ENCODE peak calls at places on chromosomes 12 and 14, in ten cellular contexts. W is esophagus muscularis mucosa, J is esophagus squamous epithelium, V is tibial artery, M is GM12878, S is left ventricle myocardium inferior, K is mucosa of descending colon, C is ascending aorta, L is Caco-2, N is K562. O is an unnamed sample.

GRCh38 chr14:64788706-64789105 is 84.5 kb downstream of the PLEKHG3 start:
- DNase-seq in C (no peak), K (no peak), W (no peak), N (no peak), L (no peak), V (peak; percentile 33), J (no peak), M (no peak), S (no peak), O (peak; percentile 68)

GRCh38 chr12:28215021-28215420 is 24.8 kb downstream of the CCDC91 start:
- DNase-seq in M (no peak), W (no peak), V (no peak), L (no peak), S (no peak), N (no peak), C (no peak), K (no peak), J (no peak), O (no peak)

GRCh38 chr12:31518680-31519227 is 72.2 kb downstream of the DENND5B start:
- DNase-seq in M (no peak), V (peak; percentile 66), K (no peak), J (no peak), S (no peak), N (no peak), W (no peak), L (no peak), C (peak; percentile 83), O (peak; percentile 92)

GRCh38 chr12:106080111-106080732 is 58.5 kb downstream of the NUAK1 start:
- DNase-seq in V (peak; percentile 73), K (no peak), J (no peak), M (no peak), L (no peak), S (no peak), N (no peak), W (no peak), C (peak; percentile 81), O (peak; percentile 43)

GRCh38 chr14:68668531-68668930 is 124.3 kb downstream of the ZFP36L1 start:
- DNase-seq in K (no peak), L (no peak), S (no peak), N (no peak), C (peak; percentile 42), V (peak; percentile 39), W (no peak), J (no peak), M (no peak), O (no peak)

GRCh38 chr12:43551271-43551970 is 582 bp downstream of the ADAMTS20 start:
- DNase-seq in S (no peak), M (no peak), V (no peak), W (no peak), L (no peak), C (no peak), K (no peak), N (no peak), J (no peak), O (peak; percentile 7)

GRCh38 chr12:57490126-57490525 is 2.3 kb downstream of the MARS1 start:
- DNase-seq in K (peak; percentile 16), S (no peak), J (no peak), C (no peak), W (no peak), V (no peak), N (no peak), M (no peak), L (no peak), O (no peak)

GRCh38 chr12:22935090-22935489 is 310.1 kb downstream of the ETNK1 start:
- DNase-seq in L (no peak), C (no peak), S (peak; percentile 21), M (no peak), W (no peak), V (no peak), J (no peak), N (no peak), K (no peak), O (peak; percentile 72)

GRCh38 chr12:120736404-120737331 is 11.0 kb downstream of the ACADS start:
- DNase-seq in K (no peak), W (no peak), J (no peak), M (no peak), C (no peak), S (no peak), N (no peak), L (no peak), V (no peak), O (no peak)

GRCh38 chr12:120734210-120734609 is 8.6 kb downstream of the ACADS start:
- DNase-seq in M (no peak), C (no peak), N (no peak), W (no peak), L (no peak), V (no peak), J (no peak), S (no peak), K (no peak), O (no peak)

GRCh38 chr12:120735181-120735580 is 9.6 kb downstream of the ACADS start:
- DNase-seq in V (no peak), J (no peak), S (no peak), L (no peak), W (no peak), N (no peak), K (no peak), C (no peak), M (no peak), O (no peak)

GRCh38 chr12:120737557-120738251 is 12.1 kb downstream of the ACADS start:
- DNase-seq in J (no peak), N (no peak), V (no peak), W (no peak), C (no peak), K (no peak), S (no peak), M (no peak), L (no peak), O (no peak)

GRCh38 chr12:120733574-120733973 is 7.9 kb downstream of the ACADS start:
- DNase-seq in V (no peak), K (no peak), M (no peak), C (no peak), W (no peak), J (no peak), S (no peak), L (no peak), N (no peak), O (no peak)
- H3K4me3 ChIP-seq in V (no peak overlapping the region), K (no peak overlapping the region), M (no peak overlapping the region), C (no peak overlapping the region), W (no peak overlapping the region), J (no peak overlapping the region), S (no peak overlapping the region), L (no peak overlapping the region), N (no peak overlapping the region), O (no peak overlapping the region)

GRCh38 chr14:79404874-79405273 is 806.4 kb downstream of the DIO2 start:
- DNase-seq in C (no peak), J (no peak), M (no peak), W (no peak), N (no peak), V (no peak), K (no peak), L (no peak), S (no peak), O (no peak)

GRCh38 chr14:79405511-79405910 is 805.8 kb downstream of the DIO2 start:
- DNase-seq in S (no peak), M (no peak), J (no peak), N (no peak), K (no peak), C (no peak), V (no peak), L (no peak), W (no peak), O (no peak)

GRCh38 chr14:79407572-79407971 is 803.7 kb downstream of the DIO2 start:
- DNase-seq in J (no peak), M (no peak), N (no peak), L (no peak), K (no peak), S (no peak), W (no peak), V (no peak), C (no peak), O (no peak)

GRCh38 chr14:79411403-79412174 is 799.7 kb downstream of the DIO2 start:
- DNase-seq in V (no peak), N (no peak), K (no peak), M (no peak), L (no peak), J (no peak), W (no peak), C (no peak), S (no peak), O (no peak)

DNA sequence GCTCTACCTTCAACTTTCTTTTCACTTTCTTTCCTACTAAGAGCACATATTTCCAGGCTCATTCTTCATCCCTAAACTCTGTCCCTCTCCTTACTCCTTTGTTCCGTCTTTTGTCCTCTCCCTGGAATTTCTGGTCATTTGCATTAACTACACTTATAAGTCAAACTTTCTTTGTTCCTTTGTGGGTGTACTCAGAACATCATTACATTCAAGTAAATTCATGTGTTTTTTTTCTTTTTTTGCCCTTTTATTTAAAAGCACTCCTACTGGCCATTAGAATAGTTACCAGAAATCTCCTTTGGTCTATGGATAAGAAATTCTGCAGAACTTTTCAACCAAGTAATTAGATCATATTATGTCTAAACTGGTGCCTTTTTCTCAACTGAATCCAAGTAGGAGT is 802.6 kb downstream of the DIO2 start:
- DNase-seq in C (no peak), V (no peak), J (no peak), W (no peak), K (no peak), M (no peak), L (no peak), S (no peak), N (no peak), O (no peak)
- H3K36me3 ChIP-seq in C (no peaks in the 10 kb centered on the region), V (no peaks in the 10 kb centered on the region), J (no peaks in the 10 kb centered on the region), W (no peaks in the 10 kb centered on the region), K (no peaks in the 10 kb centered on the region), M (no peaks in the 10 kb centered on the region), L (no peaks in the 10 kb centered on the region), S (no peaks in the 10 kb centered on the region), N (no peaks in the 10 kb centered on the region), O (no peaks in the 10 kb centered on the region)

GRCh38 chr14:88270781-88271180 is 52.3 kb downstream of the KCNK10 start:
- DNase-seq in S (no peak), W (no peak), C (no peak), N (no peak), V (no peak), M (no peak), L (peak; percentile 88), K (peak; percentile 95), J (no peak), O (no peak)

GRCh38 chr14:88269816-88270416 is 53.2 kb downstream of the KCNK10 start:
- DNase-seq in V (no peak), S (no peak), N (no peak), M (no peak), L (no peak), K (peak; percentile 49), J (no peak), W (no peak), C (no peak), O (no peak)

GRCh38 chr14:88264116-88264515 is 59.0 kb downstream of the KCNK10 start:
- DNase-seq in C (no peak), W (no peak), V (no peak), J (no peak), S (no peak), L (no peak), K (no peak), M (no peak), N (no peak), O (no peak)

GRCh38 chr14:88271205-88271604 is 51.9 kb downstream of the KCNK10 start:
- DNase-seq in M (no peak), C (no peak), K (no peak), V (no peak), S (no peak), N (no peak), L (no peak), J (no peak), W (no peak), O (no peak)

DNA sequence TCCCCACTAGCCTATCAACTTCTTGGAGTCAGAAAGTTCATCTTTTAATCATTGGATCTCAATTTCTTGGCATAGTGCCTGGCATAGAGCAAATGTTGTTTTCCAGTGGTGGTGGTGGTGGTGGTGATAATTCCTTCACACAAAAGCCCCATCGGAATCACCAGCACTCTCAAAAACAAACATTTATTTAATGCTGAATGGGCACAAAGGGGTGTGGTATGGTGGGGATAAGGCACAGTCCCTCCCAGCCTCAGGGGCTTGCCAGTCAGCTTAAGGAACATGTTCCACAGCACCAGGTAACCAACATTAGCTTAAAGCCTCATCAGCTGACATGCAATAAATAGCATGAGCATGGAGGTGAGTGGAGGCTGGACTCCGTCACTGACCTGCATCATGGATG is 56.6 kb downstream of the KCNK10 start:
- DNase-seq in W (no peak), S (no peak), L (no peak), J (no peak), C (no peak), N (no peak), V (no peak), M (no peak), K (no peak), O (no peak)
- H3K9me3 ChIP-seq in W (no peaks in the 10 kb centered on the region), S (no peaks in the 10 kb centered on the region), L (no peaks in the 10 kb centered on the region), J (no peaks in the 10 kb centered on the region), C (no peaks in the 10 kb centered on the region), N (no peaks in the 10 kb centered on the region), V (no peaks in the 10 kb centered on the region), M (no peaks in the 10 kb centered on the region), K (no peaks in the 10 kb centered on the region), O (no peaks in the 10 kb centered on the region)

DNA sequence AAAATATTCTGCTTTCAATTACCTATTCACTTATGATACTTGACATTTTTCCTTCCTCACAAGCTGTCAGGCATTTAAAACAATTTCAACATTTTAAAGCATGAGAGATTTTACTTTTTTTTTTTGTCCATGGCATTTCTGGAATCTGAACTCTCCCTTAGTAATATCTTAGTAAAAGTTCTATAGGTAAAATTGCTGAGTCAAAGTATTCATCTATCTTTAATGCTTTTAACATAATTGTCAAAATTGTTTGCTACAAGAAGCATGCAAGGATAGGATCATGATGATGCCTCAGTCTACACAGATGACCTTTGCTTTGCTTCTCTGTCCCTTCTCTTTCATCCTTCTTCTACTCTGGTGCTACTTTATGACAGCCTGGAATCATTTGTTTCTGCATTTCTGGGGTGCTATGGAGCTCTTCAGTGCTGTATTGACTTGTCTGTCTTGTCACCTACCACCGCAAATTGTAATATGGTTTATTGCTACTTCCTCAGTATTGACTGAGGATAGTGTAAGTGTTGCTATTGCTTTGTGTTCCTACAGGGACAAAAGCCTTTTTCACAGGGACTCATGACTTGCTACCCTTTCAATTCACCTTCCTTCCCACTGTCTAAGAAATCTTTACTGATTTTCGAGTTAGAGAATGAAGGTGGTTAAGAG is 589.8 kb upstream of the ATP2B1 start:
- DNase-seq in N (no peak), V (no peak), K (no peak), M (no peak), L (no peak), J (no peak), W (no peak), S (no peak), C (no peak), O (no peak)
- H3K4me3 ChIP-seq in N (no peak overlapping the region), V (no peak overlapping the region), K (no peak overlapping the region), M (no peak overlapping the region), L (no peak overlapping the region), J (no peak overlapping the region), W (no peak overlapping the region), S (no peak overlapping the region), C (no peak overlapping the region), O (no peak overlapping the region)